ENCODE peak calls at places on chromosome 10, in seven cellular contexts. One of them, this sample, is unnamed.

GRCh38 chr10:117165557-117166419 is 27.7 kb upstream of the VAX1 start:
- DNase-seq in esophagus muscularis mucosa: no peak
- DNase-seq in heart right ventricle: peak; percentile 13
- DNase-seq in ovary: no peak
- DNase-seq in mucosa of descending colon: peak; percentile 54
- DNase-seq in tibial nerve: no peak
- DNase-seq in GM23338: peak; percentile 90
- DNase-seq in this sample: peak; percentile 49

GRCh38 chr10:113454341-113455061 is 98.4 kb upstream of the HABP2 start:
- DNase-seq in esophagus muscularis mucosa: peak; percentile 89
- DNase-seq in heart right ventricle: peak; percentile 27
- DNase-seq in ovary: no peak
- DNase-seq in mucosa of descending colon: peak; percentile 61
- DNase-seq in tibial nerve: no peak
- DNase-seq in GM23338: peak; percentile 89
- DNase-seq in this sample: peak; percentile 45

GRCh38 chr10:118808601-118809371 is 54.0 kb upstream of the CACUL1 start:
- DNase-seq in esophagus muscularis mucosa: no peak
- DNase-seq in heart right ventricle: no peak
- DNase-seq in ovary: no peak
- DNase-seq in mucosa of descending colon: no peak
- DNase-seq in tibial nerve: no peak
- DNase-seq in GM23338: no peak
- DNase-seq in this sample: no peak

GRCh38 chr10:77560052-77560451 is 77.6 kb downstream of the KCNMA1 start:
- DNase-seq in esophagus muscularis mucosa: no peak
- DNase-seq in heart right ventricle: no peak
- DNase-seq in ovary: no peak
- DNase-seq in mucosa of descending colon: no peak
- DNase-seq in tibial nerve: no peak
- DNase-seq in GM23338: no peak
- DNase-seq in this sample: no peak

GRCh38 chr10:19629559-19629958 is 186.7 kb upstream of the PLXDC2 start:
- DNase-seq in esophagus muscularis mucosa: no peak
- DNase-seq in heart right ventricle: peak; percentile 70
- DNase-seq in ovary: peak; percentile 56
- DNase-seq in mucosa of descending colon: peak; percentile 20
- DNase-seq in tibial nerve: peak; percentile 58
- DNase-seq in GM23338: peak; percentile 34
- DNase-seq in this sample: peak; percentile 74

GRCh38 chr10:116521424-116522305 is 24.1 kb upstream of the PNLIP start:
- DNase-seq in esophagus muscularis mucosa: no peak
- DNase-seq in heart right ventricle: peak; percentile 7
- DNase-seq in ovary: no peak
- DNase-seq in mucosa of descending colon: no peak
- DNase-seq in tibial nerve: no peak
- DNase-seq in GM23338: peak; percentile 72
- DNase-seq in this sample: peak; percentile 50

GRCh38 chr10:68074775-68075549 is at the start of gene HERC4:
- DNase-seq in esophagus muscularis mucosa: peak; percentile 98
- DNase-seq in heart right ventricle: peak; percentile 96
- DNase-seq in ovary: peak; percentile 93
- DNase-seq in mucosa of descending colon: peak; percentile 96
- DNase-seq in tibial nerve: peak; percentile 89
- DNase-seq in GM23338: peak; percentile 94
- DNase-seq in this sample: peak; percentile 89

GRCh38 chr10:61452229-61452651 is 941 bp downstream of the TMEM26 start:
- DNase-seq in esophagus muscularis mucosa: no peak
- DNase-seq in heart right ventricle: no peak
- DNase-seq in ovary: no peak
- DNase-seq in mucosa of descending colon: peak; percentile 29
- DNase-seq in tibial nerve: no peak
- DNase-seq in GM23338: peak; percentile 71
- DNase-seq in this sample: peak; percentile 15

GRCh38 chr10:6244510-6244909 is 41.8 kb downstream of the PFKFB3 start:
- DNase-seq in esophagus muscularis mucosa: no peak
- DNase-seq in heart right ventricle: no peak
- DNase-seq in ovary: no peak
- DNase-seq in mucosa of descending colon: no peak
- DNase-seq in tibial nerve: no peak
- DNase-seq in GM23338: no peak
- DNase-seq in this sample: no peak

GRCh38 chr10:49446031-49446430 is 50.1 kb upstream of the DRGX start:
- DNase-seq in esophagus muscularis mucosa: no peak
- DNase-seq in heart right ventricle: no peak
- DNase-seq in ovary: no peak
- DNase-seq in mucosa of descending colon: no peak
- DNase-seq in tibial nerve: no peak
- DNase-seq in GM23338: no peak
- DNase-seq in this sample: peak; percentile 53

GRCh38 chr10:73774637-73775036 is 7.2 kb upstream of the CHCHD1 start:
- DNase-seq in esophagus muscularis mucosa: no peak
- DNase-seq in heart right ventricle: no peak
- DNase-seq in ovary: no peak
- DNase-seq in mucosa of descending colon: no peak
- DNase-seq in tibial nerve: no peak
- DNase-seq in GM23338: no peak
- DNase-seq in this sample: peak; percentile 56

GRCh38 chr10:88386878-88387773 is 196.0 kb downstream of the RNLS start:
- DNase-seq in esophagus muscularis mucosa: no peak
- DNase-seq in heart right ventricle: peak; percentile 57
- DNase-seq in ovary: peak; percentile 16
- DNase-seq in mucosa of descending colon: no peak
- DNase-seq in tibial nerve: no peak
- DNase-seq in GM23338: peak; percentile 76
- DNase-seq in this sample: peak; percentile 72

GRCh38 chr10:123318516-123318915 is 164.3 kb downstream of the BUB3 start:
- DNase-seq in esophagus muscularis mucosa: no peak
- DNase-seq in heart right ventricle: no peak
- DNase-seq in ovary: no peak
- DNase-seq in mucosa of descending colon: no peak
- DNase-seq in tibial nerve: no peak
- DNase-seq in GM23338: no peak
- DNase-seq in this sample: no peak

GRCh38 chr10:62171791-62172190 is 96.9 kb downstream of the RTKN2 start:
- DNase-seq in esophagus muscularis mucosa: no peak
- DNase-seq in heart right ventricle: no peak
- DNase-seq in ovary: no peak
- DNase-seq in mucosa of descending colon: no peak
- DNase-seq in tibial nerve: no peak
- DNase-seq in GM23338: no peak
- DNase-seq in this sample: peak; percentile 23

GRCh38 chr10:12067336-12067735 is 1.4 kb upstream of the DHTKD1 start:
- DNase-seq in esophagus muscularis mucosa: no peak
- DNase-seq in heart right ventricle: no peak
- DNase-seq in ovary: no peak
- DNase-seq in mucosa of descending colon: no peak
- DNase-seq in tibial nerve: no peak
- DNase-seq in GM23338: no peak
- DNase-seq in this sample: peak; percentile 86

GRCh38 chr10:23096814-23097549 is 1.6 kb downstream of the MSRB2 start:
- DNase-seq in esophagus muscularis mucosa: no peak
- DNase-seq in heart right ventricle: no peak
- DNase-seq in ovary: peak; percentile 14
- DNase-seq in mucosa of descending colon: no peak
- DNase-seq in tibial nerve: no peak
- DNase-seq in GM23338: no peak
- DNase-seq in this sample: peak; percentile 95

GRCh38 chr10:86601956-86602592 is 52.3 kb upstream of the OPN4 start:
- DNase-seq in esophagus muscularis mucosa: peak; percentile 66
- DNase-seq in heart right ventricle: no peak
- DNase-seq in ovary: no peak
- DNase-seq in mucosa of descending colon: no peak
- DNase-seq in tibial nerve: no peak
- DNase-seq in GM23338: no peak
- DNase-seq in this sample: no peak

GRCh38 chr10:93751832-93752231 is 5.9 kb upstream of the LGI1 start:
- DNase-seq in esophagus muscularis mucosa: no peak
- DNase-seq in heart right ventricle: no peak
- DNase-seq in ovary: no peak
- DNase-seq in mucosa of descending colon: no peak
- DNase-seq in tibial nerve: no peak
- DNase-seq in GM23338: peak; percentile 72
- DNase-seq in this sample: peak; percentile 10

GRCh38 chr10:30502266-30503058 is 68.5 kb downstream of the MAP3K8 start:
- DNase-seq in esophagus muscularis mucosa: no peak
- DNase-seq in heart right ventricle: no peak
- DNase-seq in ovary: no peak
- DNase-seq in mucosa of descending colon: peak; percentile 40
- DNase-seq in tibial nerve: no peak
- DNase-seq in GM23338: no peak
- DNase-seq in this sample: no peak
- H3K4me3 ChIP-seq in esophagus muscularis mucosa: no peak overlapping the region
- H3K4me3 ChIP-seq in heart right ventricle: peak overlapping the region; percentile 7
- H3K4me3 ChIP-seq in ovary: no peak overlapping the region
- H3K4me3 ChIP-seq in mucosa of descending colon: no peak overlapping the region
- H3K4me3 ChIP-seq in tibial nerve: no peak overlapping the region
- H3K4me3 ChIP-seq in GM23338: no peak overlapping the region
- H3K4me3 ChIP-seq in this sample: no peak overlapping the region

DNA sequence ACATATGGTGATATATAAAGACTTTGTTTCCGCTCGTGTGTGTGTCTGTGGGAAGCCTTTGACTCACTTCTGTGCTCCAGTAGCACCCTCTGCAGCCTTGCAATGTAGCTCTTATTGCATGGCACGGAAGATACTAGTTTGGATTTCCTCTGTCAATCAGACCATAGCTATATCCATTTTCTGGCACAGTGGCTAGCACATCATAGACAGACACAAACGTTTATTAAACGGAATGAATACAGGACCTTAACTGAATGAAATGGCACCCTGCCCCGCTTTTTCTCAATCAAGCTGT is 124.0 kb upstream of the PTPN20 start:
- DNase-seq in esophagus muscularis mucosa: no peak
- DNase-seq in heart right ventricle: peak; percentile 6
- DNase-seq in ovary: no peak
- DNase-seq in mucosa of descending colon: peak; percentile 27
- DNase-seq in tibial nerve: no peak
- DNase-seq in GM23338: no peak
- DNase-seq in this sample: peak; percentile 71
- TF ChIP-seq CTCF in esophagus muscularis mucosa: no peak
- TF ChIP-seq CTCF in heart right ventricle: peak; percentile 30
- TF ChIP-seq CTCF in ovary: no peak
- TF ChIP-seq CTCF in mucosa of descending colon: no peak
- TF ChIP-seq CTCF in tibial nerve: no peak
- TF ChIP-seq CTCF in GM23338: peak; percentile 4
- TF ChIP-seq CTCF in this sample: peak; percentile 31

GRCh38 chr10:8060704-8061121 is 6.2 kb downstream of the GATA3 start:
- DNase-seq in esophagus muscularis mucosa: no peak
- DNase-seq in heart right ventricle: no peak
- DNase-seq in ovary: no peak
- DNase-seq in mucosa of descending colon: no peak
- DNase-seq in tibial nerve: no peak
- DNase-seq in GM23338: peak; percentile 31
- DNase-seq in this sample: no peak
- H3K4me3 ChIP-seq in esophagus muscularis mucosa: no peak overlapping the region
- H3K4me3 ChIP-seq in heart right ventricle: peak overlapping the region; percentile 15
- H3K4me3 ChIP-seq in ovary: no peak overlapping the region
- H3K4me3 ChIP-seq in mucosa of descending colon: no peak overlapping the region
- H3K4me3 ChIP-seq in tibial nerve: no peak overlapping the region
- H3K4me3 ChIP-seq in GM23338: peak overlapping the region; percentile 60
- H3K4me3 ChIP-seq in this sample: no peak overlapping the region

DNA sequence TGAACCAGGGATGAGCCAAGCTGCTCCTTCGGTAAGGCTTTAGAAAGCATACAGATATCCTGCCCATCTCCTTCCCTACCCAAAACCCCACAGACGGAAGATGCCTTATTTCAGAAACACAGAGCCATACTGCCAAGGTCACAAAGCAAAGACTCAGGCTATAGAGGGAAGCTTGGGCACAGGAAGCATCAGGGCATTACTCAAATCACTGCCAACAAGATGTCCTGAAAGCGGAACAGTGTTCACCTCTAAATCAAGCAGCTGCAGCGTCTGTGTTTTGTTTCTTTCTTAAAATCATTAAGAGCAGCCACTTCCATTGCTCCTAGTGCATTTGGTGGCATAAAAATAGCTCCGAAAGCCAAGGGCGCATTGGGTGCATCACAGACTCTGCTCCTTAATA is 307.3 kb downstream of the SORCS1 start:
- DNase-seq in esophagus muscularis mucosa: no peak
- DNase-seq in heart right ventricle: no peak
- DNase-seq in ovary: no peak
- DNase-seq in mucosa of descending colon: no peak
- DNase-seq in tibial nerve: no peak
- DNase-seq in GM23338: no peak
- DNase-seq in this sample: no peak
- TF ChIP-seq CTCF in esophagus muscularis mucosa: no peak
- TF ChIP-seq CTCF in heart right ventricle: no peak
- TF ChIP-seq CTCF in ovary: no peak
- TF ChIP-seq CTCF in mucosa of descending colon: no peak
- TF ChIP-seq CTCF in tibial nerve: no peak
- TF ChIP-seq CTCF in GM23338: no peak
- TF ChIP-seq CTCF in this sample: no peak

GRCh38 chr10:100340948-100341847 is 5.8 kb upstream of the SCD start:
- DNase-seq in esophagus muscularis mucosa: no peak
- DNase-seq in heart right ventricle: no peak
- DNase-seq in ovary: no peak
- DNase-seq in mucosa of descending colon: peak; percentile 49
- DNase-seq in tibial nerve: peak; percentile 22
- DNase-seq in GM23338: no peak
- DNase-seq in this sample: peak; percentile 43

GRCh38 chr10:100341953-100342626 is 4.9 kb upstream of the SCD start:
- DNase-seq in esophagus muscularis mucosa: no peak
- DNase-seq in heart right ventricle: peak; percentile 45
- DNase-seq in ovary: peak; percentile 51
- DNase-seq in mucosa of descending colon: peak; percentile 67
- DNase-seq in tibial nerve: no peak
- DNase-seq in GM23338: peak; percentile 83
- DNase-seq in this sample: peak; percentile 62

GRCh38 chr10:100342627-100342972 is 4.4 kb upstream of the SCD start:
- DNase-seq in esophagus muscularis mucosa: no peak
- DNase-seq in heart right ventricle: no peak
- DNase-seq in ovary: no peak
- DNase-seq in mucosa of descending colon: no peak
- DNase-seq in tibial nerve: no peak
- DNase-seq in GM23338: no peak
- DNase-seq in this sample: no peak

GRCh38 chr10:100338434-100339036 is 8.5 kb upstream of the SCD start:
- DNase-seq in esophagus muscularis mucosa: no peak
- DNase-seq in heart right ventricle: peak; percentile 72
- DNase-seq in ovary: peak; percentile 67
- DNase-seq in mucosa of descending colon: peak; percentile 88
- DNase-seq in tibial nerve: peak; percentile 68
- DNase-seq in GM23338: peak; percentile 88
- DNase-seq in this sample: peak; percentile 50

DNA sequence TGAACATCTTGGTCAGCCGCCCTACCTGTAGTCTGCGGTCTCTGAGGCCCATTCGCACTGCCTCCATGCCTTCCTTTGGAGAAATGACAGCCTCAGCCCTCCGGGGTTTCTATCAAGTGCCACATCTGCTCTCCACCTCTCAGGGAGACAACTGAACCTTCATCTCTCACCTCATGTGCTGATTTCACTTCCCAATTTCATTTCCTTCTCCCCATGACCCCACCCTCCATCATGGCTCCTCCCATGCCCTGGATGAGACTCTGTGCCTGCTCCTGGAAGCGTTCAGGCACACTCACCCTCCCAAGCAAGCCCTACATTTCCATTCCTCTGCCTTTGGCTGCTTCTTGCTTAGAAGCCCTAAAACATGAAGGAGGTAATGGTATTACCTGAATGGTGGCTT is 7.8 kb upstream of the SCD start:
- DNase-seq in esophagus muscularis mucosa: no peak
- DNase-seq in heart right ventricle: no peak
- DNase-seq in ovary: no peak
- DNase-seq in mucosa of descending colon: no peak
- DNase-seq in tibial nerve: no peak
- DNase-seq in GM23338: no peak
- DNase-seq in this sample: no peak
- H3K4me3 ChIP-seq in esophagus muscularis mucosa: no peak overlapping the region
- H3K4me3 ChIP-seq in heart right ventricle: no peak overlapping the region
- H3K4me3 ChIP-seq in ovary: no peak overlapping the region
- H3K4me3 ChIP-seq in mucosa of descending colon: no peak overlapping the region
- H3K4me3 ChIP-seq in tibial nerve: no peak overlapping the region
- H3K4me3 ChIP-seq in GM23338: no peak overlapping the region
- H3K4me3 ChIP-seq in this sample: no peak overlapping the region

GRCh38 chr10:91409869-91410637 is at the start of gene HECTD2:
- DNase-seq in esophagus muscularis mucosa: no peak
- DNase-seq in heart right ventricle: peak; percentile 81
- DNase-seq in ovary: peak; percentile 80
- DNase-seq in mucosa of descending colon: peak; percentile 87
- DNase-seq in tibial nerve: peak; percentile 50
- DNase-seq in GM23338: peak; percentile 83
- DNase-seq in this sample: peak; percentile 58
- TF ChIP-seq CTCF in esophagus muscularis mucosa: peak; percentile 46
- TF ChIP-seq CTCF in heart right ventricle: peak; percentile 65
- TF ChIP-seq CTCF in ovary: peak; percentile 77
- TF ChIP-seq CTCF in mucosa of descending colon: peak; percentile 47
- TF ChIP-seq CTCF in tibial nerve: peak; percentile 71
- TF ChIP-seq CTCF in GM23338: peak; percentile 42
- TF ChIP-seq CTCF in this sample: no peak

This sample was measured in fibroblast of mammary gland.